ENCODE peak calls at places on chromosomes 16 and 17, in nine cellular contexts. C is left ventricle myocardium inferior; D is stimulated activated CD4-positive, alpha-beta T cell treated with anti-CD3 and anti-CD28 coated beads, Interleukin-15, amount 100 ng/mL, for 48 hours; M is T1000; V is LoVo; N is H9; T is head of caudate nucleus; W is lung; J is activated CD4-positive, alpha-beta memory T cell treated with anti-CD3 and anti-CD28 coated beads, Interleukin-2, amount 10 ng/mL, durations not matched to agents 7 days and 5 days. L is an unnamed sample.

GRCh38 chr16:68074850-68075249 is 10.3 kb upstream of the NFATC3 start:
- DNase-seq in W (no peak), T (no peak), C (no peak), V (no peak), N (no peak), D (no peak), M (no peak), J (peak), L (no peak)

GRCh38 chr17:60781880-60782412 is 104.3 kb downstream of the BCAS3 start:
- DNase-seq in W (no peak), J (no peak), V (no peak), M (no peak), D (no peak), T (no peak), N (no peak), C (no peak), L (no peak)

GRCh38 chr16:69187387-69187890 is 475 bp downstream of the SNTB2 start:
- DNase-seq in N (peak), W (no peak), V (peak), D (no peak), J (peak), C (peak), T (peak), M (no peak), L (peak)

GRCh38 chr17:79272666-79273219 is 198.1 kb downstream of the ENGASE start:
- DNase-seq in J (no peak), V (peak), T (no peak), C (no peak), D (no peak), W (no peak), M (no peak), N (no peak), L (no peak)

GRCh38 chr16:86396918-86397317 is 113.4 kb upstream of the FOXF1 start:
- DNase-seq in M (peak), C (no peak), D (no peak), W (no peak), J (no peak), T (no peak), V (peak), N (no peak), L (peak)

GRCh38 chr17:73546770-73547345 is 97.4 kb downstream of the SDK2 start:
- DNase-seq in C (no peak), D (no peak), W (peak), V (peak), J (peak), M (no peak), T (no peak), N (peak), L (no peak)

GRCh38 chr17:78839173-78839761 is 1.3 kb downstream of the USP36 start:
- DNase-seq in T (no peak), W (no peak), M (no peak), J (peak), C (no peak), N (no peak), D (no peak), V (no peak), L (no peak)

GRCh38 chr16:86319871-86320270 is 190.5 kb upstream of the FOXF1 start:
- DNase-seq in W (no peak), V (no peak), C (no peak), D (no peak), J (no peak), T (no peak), M (no peak), N (no peak), L (no peak)

GRCh38 chr17:46108550-46109110 is 84.6 kb downstream of the KANSL1 start:
- DNase-seq in V (peak), M (no peak), N (no peak), W (no peak), C (no peak), J (no peak), T (no peak), D (no peak), L (no peak)

GRCh38 chr16:14106457-14106856 is 35.3 kb downstream of the MRTFB start:
- DNase-seq in M (no peak), C (no peak), J (no peak), W (no peak), V (no peak), N (no peak), D (no peak), T (no peak), L (no peak)

GRCh38 chr16:21145738-21146137 is 4.9 kb downstream of the DNAH3 start:
- DNase-seq in T (no peak), C (no peak), V (no peak), D (no peak), M (no peak), W (no peak), J (no peak), N (no peak), L (no peak)

GRCh38 chr17:59361916-59362810 is 30.7 kb downstream of the YPEL2 start:
- DNase-seq in W (no peak), M (peak), T (no peak), C (no peak), V (no peak), J (peak), D (peak), N (no peak), L (no peak)

GRCh38 chr16:733382-734207 is 6.7 kb downstream of the HAGHL start:
- DNase-seq in V (no peak), T (peak), W (no peak), M (no peak), D (no peak), C (no peak), J (no peak), N (no peak), L (no peak)

GRCh38 chr17:78664476-78665384 is 87.5 kb upstream of the DNAH17 start:
- DNase-seq in D (no peak), N (no peak), J (no peak), C (no peak), M (no peak), T (no peak), V (no peak), W (no peak), L (no peak)

GRCh38 chr16:53372942-53373871 is 61.1 kb upstream of the RBL2 start:
- DNase-seq in C (no peak), D (peak), N (peak), M (no peak), V (peak), W (peak), T (no peak), J (peak), L (no peak)

GRCh38 chr17:42438600-42439567 is 15.8 kb upstream of the CAVIN1 start:
- DNase-seq in C (no peak), D (no peak), J (peak), W (no peak), T (no peak), M (no peak), V (no peak), N (peak), L (no peak)

GRCh38 chr17:2093349-2093748 is 38.4 kb downstream of the HIC1 start:
- DNase-seq in N (no peak), M (no peak), J (no peak), D (no peak), W (peak), C (no peak), V (no peak), T (no peak), L (no peak)

GRCh38 chr16:377419-377951 is 4.3 kb downstream of the PGAP6 start:
- DNase-seq in D (no peak), N (no peak), J (no peak), M (no peak), W (no peak), T (no peak), C (no peak), V (no peak), L (no peak)

GRCh38 chr17:81574643-81574956 is 22.4 kb upstream of the FAAP100 start:
- DNase-seq in M (no peak), J (no peak), C (no peak), N (no peak), V (no peak), W (no peak), D (no peak), T (no peak), L (no peak)